ENCODE peak calls at places on chromosomes 13 and 19, in four cellular contexts. J, N, M and K are unnamed samples.

GRCh38 chr13:31069808-31070544 is 91.7 kb downstream of the HSPH1 start:
- DNase-seq in J (no peak), N (no peak), M (no peak), K (no peak)

GRCh38 chr19:36449059-36449670 is 30.7 kb upstream of the ZFP82 start:
- DNase-seq in J (no peak), N (no peak), M (no peak), K (no peak)

GRCh38 chr13:50390503-50391248 is 375.4 kb downstream of the KCNRG start:
- DNase-seq in J (no peak), N (no peak), M (no peak), K (no peak)

GRCh38 chr13:51689597-51689996 is 105.3 kb downstream of the WDFY2 start:
- DNase-seq in J (no peak), N (no peak), M (no peak), K (no peak)

GRCh38 chr19:47430041-47430802 is 10.9 kb upstream of the MEIS3 start:
- DNase-seq in J (no peak), N (peak; percentile 61), M (no peak), K (no peak)

GRCh38 chr13:110306340-110306959 is 507 bp downstream of the COL4A1 start:
- DNase-seq in J (no peak), N (peak; percentile 68), M (no peak), K (peak; percentile 46)

GRCh38 chr13:48496271-48496670 is 36.6 kb downstream of the RCBTB2 start:
- DNase-seq in J (no peak), N (no peak), M (no peak), K (no peak)

GRCh38 chr13:20058476-20058875 is 99.9 kb downstream of the ZMYM2 start:
- DNase-seq in J (no peak), N (no peak), M (no peak), K (no peak)

GRCh38 chr13:114339779-114340534 is 25.7 kb downstream of the CHAMP1 start:
- DNase-seq in J (no peak), N (peak; percentile 58), M (no peak), K (no peak)

GRCh38 chr13:44930907-44931676 is 58.2 kb downstream of the NUFIP1 start:
- DNase-seq in J (no peak), N (peak; percentile 45), M (no peak), K (no peak)

GRCh38 chr19:1400281-1401137 is 833 bp downstream of the GAMT start:
- DNase-seq in J (no peak), N (no peak), M (no peak), K (no peak)

GRCh38 chr19:1469936-1470863 is 8.8 kb downstream of the C19orf25 start:
- DNase-seq in J (no peak), N (peak; percentile 25), M (no peak), K (no peak)

GRCh38 chr13:27728271-27728670 is 64.0 kb upstream of the GSX1 start:
- DNase-seq in J (no peak), N (peak; percentile 4), M (no peak), K (no peak)

GRCh38 chr19:11203194-11204075 is 6.1 kb upstream of the KANK2 start:
- DNase-seq in J (peak; percentile 46), N (peak; percentile 69), M (no peak), K (peak; percentile 93)

GRCh38 chr19:47124937-47125668 is 5.5 kb upstream of the SAE1 start:
- DNase-seq in J (no peak), N (peak; percentile 86), M (no peak), K (no peak)

GRCh38 chr19:45041125-45041524 is 2.3 kb downstream of the CLASRP start:
- DNase-seq in J (no peak), N (no peak), M (no peak), K (no peak)

GRCh38 chr19:45038931-45039893 is at the start of gene CLASRP:
- DNase-seq in J (no peak), N (peak; percentile 94), M (peak; percentile 44), K (peak; percentile 90)

GRCh38 chr19:45037393-45038169 is 1.3 kb upstream of the CLASRP start:
- DNase-seq in J (no peak), N (no peak), M (no peak), K (no peak)

GRCh38 chr19:45035755-45036154 is 3.1 kb upstream of the CLASRP start:
- DNase-seq in J (no peak), N (no peak), M (no peak), K (no peak)

DNA sequence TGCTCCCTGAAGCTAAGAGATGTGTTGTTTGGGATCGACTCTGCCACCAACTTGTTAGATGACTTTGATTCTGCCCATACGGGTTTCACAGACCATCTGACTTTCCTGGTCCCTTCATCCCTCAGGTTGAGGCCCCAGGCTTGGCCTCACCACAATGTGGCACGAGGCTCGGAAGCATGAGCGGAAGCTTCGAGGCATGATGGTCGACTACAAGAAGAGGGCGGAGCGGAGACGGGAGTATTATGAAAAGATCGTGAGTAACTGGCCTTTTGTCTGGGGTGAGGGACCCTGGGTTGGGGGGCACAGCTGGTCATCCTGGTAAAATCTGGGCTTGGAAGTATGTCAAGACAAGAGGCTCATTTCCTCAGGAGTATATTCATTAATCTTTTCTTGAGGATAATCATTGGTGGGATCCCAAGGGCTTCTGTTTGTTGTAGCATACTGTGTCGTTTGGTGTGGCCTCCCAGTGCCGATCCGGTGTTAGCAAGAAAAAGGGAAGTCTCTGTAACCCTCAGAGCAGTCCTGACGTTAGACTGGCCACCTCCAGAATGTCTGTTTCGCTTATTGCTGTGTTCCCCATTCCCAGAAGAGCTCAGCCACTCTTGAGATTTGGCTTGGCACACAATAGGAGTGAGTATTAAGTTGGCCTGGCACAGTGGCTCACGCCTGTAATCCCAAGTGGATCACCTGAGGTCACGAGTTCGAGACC is 1.4 kb downstream of the CLASRP start:
- DNase-seq in J (no peak), N (no peak), M (no peak), K (no peak)
- H3K4me3 ChIP-seq in J (peak overlapping the region; percentile 95), N (peak overlapping the region; percentile 98), M (peak overlapping the region; percentile 88), K (no peak overlapping the region)

DNA sequence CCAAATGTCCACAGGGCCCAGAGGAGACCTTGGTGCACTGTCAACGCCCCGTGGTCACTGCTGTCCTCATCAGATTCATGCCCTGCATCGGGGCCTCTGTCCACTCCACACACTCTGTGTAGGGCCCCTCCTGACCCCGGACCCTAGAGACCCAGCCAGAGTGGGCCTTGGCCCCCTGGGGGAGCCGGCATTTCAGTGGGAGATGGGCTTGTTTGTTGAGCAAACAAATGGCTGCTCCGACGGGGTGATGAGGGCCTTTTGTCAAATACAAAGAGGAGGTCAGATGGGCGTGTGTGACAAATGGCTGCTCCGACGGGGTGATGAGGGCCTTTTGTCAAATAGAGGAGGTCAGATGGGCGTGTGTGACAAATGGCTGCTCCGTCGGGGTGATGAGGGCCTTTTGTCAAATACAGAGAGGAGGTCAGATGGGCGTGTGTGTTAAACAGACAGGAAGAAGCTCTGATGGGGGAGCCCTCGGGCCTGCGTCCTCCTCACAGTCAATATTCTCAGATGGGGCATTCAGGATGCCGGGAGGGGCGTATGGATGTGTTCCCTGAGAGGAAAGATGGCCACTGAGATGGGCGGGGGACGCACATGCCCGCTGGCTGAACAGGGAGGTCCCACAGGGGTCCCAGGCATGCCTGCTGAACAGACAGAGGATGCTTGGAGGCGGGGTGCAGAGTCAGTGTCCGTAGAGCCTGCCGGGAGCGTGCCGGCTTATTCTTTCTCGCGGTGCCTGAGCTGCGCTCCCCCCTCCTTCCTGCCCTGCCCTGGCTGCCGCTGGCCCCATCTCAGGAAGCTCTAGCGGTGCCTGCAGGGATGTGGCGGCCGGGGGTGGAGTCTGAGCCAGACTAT is 36.3 kb downstream of the SMIM24 start:
- DNase-seq in J (no peak), N (peak; percentile 72), M (no peak), K (peak; percentile 60)
- H3K4me3 ChIP-seq in J (peak overlapping the region; percentile 23), N (no peak overlapping the region), M (peak overlapping the region; percentile 10), K (no peak overlapping the region)

DNA sequence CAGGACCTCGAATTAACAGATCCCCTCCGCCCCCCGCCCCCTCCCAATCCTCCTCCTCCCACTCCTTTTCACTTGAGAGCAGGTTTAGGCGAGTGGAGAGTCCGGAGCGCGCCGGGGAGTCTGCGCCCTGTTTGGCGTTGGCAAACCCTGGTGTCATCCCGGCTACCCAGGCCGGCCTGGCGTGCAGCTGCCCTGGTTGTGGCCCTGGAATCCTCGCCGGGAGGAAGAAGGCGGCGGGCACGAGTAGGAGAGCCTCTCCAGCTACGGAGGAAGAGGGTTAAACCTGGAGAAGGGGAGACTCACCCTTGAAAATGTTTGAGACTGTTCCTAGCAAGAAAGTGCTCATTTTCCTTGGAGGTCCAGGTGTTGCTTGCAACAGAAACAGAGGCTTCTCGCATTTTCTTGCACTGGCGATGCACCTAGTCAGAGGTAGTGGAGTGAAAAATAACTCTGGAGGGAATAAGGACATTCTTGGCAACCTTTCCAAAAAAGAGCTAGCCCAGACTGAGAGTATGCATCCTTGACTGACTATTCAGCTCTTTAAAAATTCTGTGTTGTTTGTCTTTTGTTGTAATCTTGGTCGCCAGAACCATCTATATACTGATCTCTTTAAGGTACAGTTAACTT is 1.3 kb upstream of the SOX21 start:
- DNase-seq in J (no peak), N (no peak), M (no peak), K (no peak)
- H3K4me3 ChIP-seq in J (peak overlapping the region; percentile 67), N (no peak overlapping the region), M (peak overlapping the region; percentile 70), K (no peak overlapping the region)

GRCh38 chr19:44968118-44968517 is 12.9 kb downstream of the CLPTM1 start:
- DNase-seq in J (no peak), N (no peak), M (no peak), K (no peak)
- H3K4me3 ChIP-seq in J (no peak overlapping the region), N (no peak overlapping the region), M (no peak overlapping the region), K (no peak overlapping the region)

GRCh38 chr19:42203700-42204099 is 13.8 kb downstream of the DEDD2 start:
- DNase-seq in J (no peak), N (no peak), M (no peak), K (no peak)

GRCh38 chr19:42202290-42202867 is 15.1 kb downstream of the DEDD2 start:
- DNase-seq in J (no peak), N (no peak), M (no peak), K (no peak)

GRCh38 chr19:42200116-42200740 is 17.2 kb downstream of the DEDD2 start:
- DNase-seq in J (no peak), N (no peak), M (no peak), K (no peak)

GRCh38 chr19:42199440-42200115 is 17.9 kb downstream of the DEDD2 start:
- DNase-seq in J (no peak), N (no peak), M (no peak), K (no peak)

DNA sequence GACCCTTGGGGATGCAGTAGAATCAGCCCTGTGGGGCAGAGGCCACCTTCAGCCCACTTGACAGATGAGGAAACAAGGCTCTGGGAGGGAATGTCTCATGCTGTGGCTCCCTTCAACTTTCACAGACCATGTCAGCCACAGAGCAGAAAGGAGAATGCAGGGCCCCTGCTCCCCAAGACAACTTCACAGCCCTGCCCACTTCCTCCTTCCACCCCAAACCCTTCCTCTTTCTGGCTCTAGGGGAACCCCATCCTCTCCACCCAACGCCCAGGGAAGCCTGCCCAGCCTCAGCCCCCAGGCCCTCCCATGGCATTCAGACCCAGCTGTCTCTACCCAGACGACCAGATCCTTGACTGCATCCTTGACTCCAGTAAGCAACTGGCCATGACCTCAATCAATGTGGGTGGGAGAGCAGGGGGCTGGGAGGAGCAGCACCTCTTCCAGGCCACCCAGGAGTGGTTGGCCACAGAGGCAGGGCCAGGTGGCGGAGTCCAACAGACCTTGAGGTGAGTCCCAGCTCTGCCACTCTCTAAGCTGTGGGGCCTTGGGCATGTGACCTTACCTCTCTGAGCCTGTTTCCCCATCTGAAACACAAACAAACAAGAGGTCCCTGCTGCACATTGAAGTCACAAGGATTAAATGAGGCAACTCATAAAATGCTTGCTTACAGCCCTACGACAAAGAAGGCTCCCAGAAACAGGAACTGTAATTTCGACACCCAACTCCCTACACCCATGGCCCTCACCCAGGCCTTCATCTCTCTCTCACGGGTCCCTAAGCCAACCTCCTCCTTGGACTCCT is 15.8 kb downstream of the DEDD2 start:
- DNase-seq in J (no peak), N (no peak), M (no peak), K (no peak)
- H3K4me3 ChIP-seq in J (no peak overlapping the region), N (no peak overlapping the region), M (peak overlapping the region; percentile 8), K (no peak overlapping the region)